ENCODE peak calls at places on chromosomes 12 and 14, in five cellular contexts. L is stimulated activated CD4-positive, alpha-beta T cell treated with anti-CD3 and anti-CD28 coated beads, TNF-alpha, amount 100 ng/mL, for 48 hours; X is activated T-helper 1 cell treated with Interleukin-2 at 50 U/mL for 16 hours; O is mucosa of descending colon; V is RCC 7860. N is an unnamed sample.

GRCh38 chr14:69261761-69262331 is 1.9 kb downstream of the GALNT16 start:
- DNase-seq in O (no peak), L (no peak), V (no peak), X (no peak), N (no peak)

GRCh38 chr12:46303039-46303666 is 34.3 kb upstream of the SLC38A1 start:
- DNase-seq in L (peak; percentile 14), X (peak; percentile 22), O (peak; percentile 82), V (no peak), N (peak; percentile 30)

GRCh38 chr12:14921218-14921617 is 17.1 kb downstream of the ERP27 start:
- DNase-seq in L (no peak), V (no peak), O (no peak), X (no peak), N (no peak)

GRCh38 chr12:116166306-116166705 is 111.2 kb downstream of the MED13L start:
- DNase-seq in V (no peak), X (no peak), O (no peak), L (no peak), N (no peak)

GRCh38 chr14:32934891-32935633 is 3.6 kb upstream of the NPAS3 start:
- DNase-seq in O (peak; percentile 3), X (no peak), L (no peak), V (no peak), N (no peak)

GRCh38 chr12:54258286-54258685 is 21.6 kb downstream of the CBX5 start:
- DNase-seq in V (peak; percentile 8), L (no peak), O (no peak), X (no peak), N (no peak)

GRCh38 chr12:77115471-77115870 is 50.1 kb upstream of the E2F7 start:
- DNase-seq in O (no peak), V (no peak), L (no peak), X (no peak), N (no peak)

GRCh38 chr12:89949457-89950195 is 241.0 kb upstream of the ATP2B1 start:
- DNase-seq in O (peak; percentile 48), L (no peak), V (peak; percentile 75), X (peak; percentile 19), N (peak; percentile 74)

GRCh38 chr12:94525951-94526350 is 66.3 kb upstream of the CEP83 start:
- DNase-seq in L (no peak), X (no peak), O (no peak), V (no peak), N (no peak)

N was measured in GM12864.